ENCODE peak calls at places on chromosomes 1 and 21, in five cellular contexts. One of them, this sample, is unnamed.

GRCh38 chr1:84145051-84145450 is 980 bp downstream of the PRKACB start:
- DNase-seq in breast epithelium: no peak
- DNase-seq in keratinocyte: no peak
- DNase-seq in endodermal cell: no peak
- DNase-seq in substantia nigra: no peak
- DNase-seq in this sample: no peak

GRCh38 chr1:66526036-66526435 is 7.9 kb upstream of the SGIP1 start:
- DNase-seq in endodermal cell: no peak
- DNase-seq in substantia nigra: no peak
- DNase-seq in keratinocyte: no peak
- DNase-seq in breast epithelium: no peak
- DNase-seq in this sample: no peak

GRCh38 chr1:176193023-176193422 is 14.1 kb downstream of the COP1 start:
- DNase-seq in substantia nigra: no peak
- DNase-seq in keratinocyte: no peak
- DNase-seq in endodermal cell: no peak
- DNase-seq in breast epithelium: no peak
- DNase-seq in this sample: no peak

GRCh38 chr1:25912076-25912831 is 6.0 kb upstream of the STMN1 start:
- DNase-seq in breast epithelium: no peak
- DNase-seq in endodermal cell: no peak
- DNase-seq in substantia nigra: no peak
- DNase-seq in keratinocyte: no peak
- DNase-seq in this sample: no peak

GRCh38 chr1:204409111-204409510 is 2.5 kb downstream of the PPP1R15B start:
- DNase-seq in endodermal cell: no peak
- DNase-seq in breast epithelium: no peak
- DNase-seq in substantia nigra: no peak
- DNase-seq in keratinocyte: no peak
- DNase-seq in this sample: no peak

GRCh38 chr1:218634212-218634611 is 289.1 kb downstream of the TGFB2 start:
- DNase-seq in substantia nigra: no peak
- DNase-seq in endodermal cell: peak; percentile 41
- DNase-seq in keratinocyte: no peak
- DNase-seq in breast epithelium: no peak
- DNase-seq in this sample: no peak

GRCh38 chr1:1358433-1359201 is at the start of gene MXRA8:
- DNase-seq in endodermal cell: peak; percentile 79
- DNase-seq in keratinocyte: no peak
- DNase-seq in breast epithelium: no peak
- DNase-seq in substantia nigra: no peak
- DNase-seq in this sample: no peak

GRCh38 chr1:222523852-222524251 is 24.1 kb downstream of the HHIPL2 start:
- DNase-seq in substantia nigra: no peak
- DNase-seq in endodermal cell: no peak
- DNase-seq in keratinocyte: no peak
- DNase-seq in breast epithelium: no peak
- DNase-seq in this sample: no peak

GRCh38 chr1:40861227-40862003 is 748 bp downstream of the CITED4 start:
- DNase-seq in endodermal cell: peak; percentile 81
- DNase-seq in substantia nigra: no peak
- DNase-seq in keratinocyte: no peak
- DNase-seq in breast epithelium: no peak
- DNase-seq in this sample: no peak

GRCh38 chr1:243991650-243992049 is 59.4 kb upstream of the ZBTB18 start:
- DNase-seq in breast epithelium: no peak
- DNase-seq in substantia nigra: no peak
- DNase-seq in keratinocyte: no peak
- DNase-seq in endodermal cell: no peak
- DNase-seq in this sample: no peak

GRCh38 chr1:52186449-52186848 is 44.6 kb downstream of the ZFYVE9 start:
- DNase-seq in endodermal cell: no peak
- DNase-seq in keratinocyte: no peak
- DNase-seq in breast epithelium: no peak
- DNase-seq in substantia nigra: no peak
- DNase-seq in this sample: no peak

GRCh38 chr1:19893687-19894086 is 11.5 kb downstream of the OTUD3 start:
- DNase-seq in keratinocyte: no peak
- DNase-seq in endodermal cell: no peak
- DNase-seq in substantia nigra: no peak
- DNase-seq in breast epithelium: no peak
- DNase-seq in this sample: no peak

GRCh38 chr1:227316456-227316855 is 1.8 kb downstream of the CDC42BPA start:
- DNase-seq in endodermal cell: no peak
- DNase-seq in substantia nigra: no peak
- DNase-seq in breast epithelium: no peak
- DNase-seq in keratinocyte: no peak
- DNase-seq in this sample: no peak

GRCh38 chr1:10056599-10056987 is 23.8 kb downstream of the UBE4B start:
- DNase-seq in substantia nigra: no peak
- DNase-seq in keratinocyte: no peak
- DNase-seq in breast epithelium: no peak
- DNase-seq in endodermal cell: no peak
- DNase-seq in this sample: no peak

GRCh38 chr1:184593612-184594011 is 161.0 kb downstream of the EDEM3 start:
- DNase-seq in substantia nigra: no peak
- DNase-seq in keratinocyte: no peak
- DNase-seq in breast epithelium: no peak
- DNase-seq in endodermal cell: no peak
- DNase-seq in this sample: no peak

GRCh38 chr1:204506969-204507316 is 9.3 kb upstream of the MDM4 start:
- DNase-seq in breast epithelium: peak; percentile 74
- DNase-seq in keratinocyte: peak; percentile 83
- DNase-seq in substantia nigra: peak; percentile 62
- DNase-seq in endodermal cell: peak; percentile 93
- DNase-seq in this sample: peak; percentile 49

GRCh38 chr21:43982489-43983078 is 29.5 kb upstream of the TRAPPC10 start:
- DNase-seq in keratinocyte: no peak
- DNase-seq in breast epithelium: no peak
- DNase-seq in substantia nigra: no peak
- DNase-seq in endodermal cell: no peak
- DNase-seq in this sample: no peak

GRCh38 chr1:223711173-223711572 is 1.2 kb upstream of the CAPN2 start:
- DNase-seq in endodermal cell: no peak
- DNase-seq in breast epithelium: no peak
- DNase-seq in substantia nigra: no peak
- DNase-seq in keratinocyte: no peak
- DNase-seq in this sample: no peak

GRCh38 chr1:210231846-210232523 is 611 bp upstream of the SERTAD4 start:
- DNase-seq in endodermal cell: no peak
- DNase-seq in substantia nigra: no peak
- DNase-seq in breast epithelium: no peak
- DNase-seq in keratinocyte: no peak
- DNase-seq in this sample: peak; percentile 26

GRCh38 chr1:183023601-183024351 is 556 bp downstream of the LAMC1 start:
- DNase-seq in endodermal cell: peak; percentile 95
- DNase-seq in substantia nigra: peak; percentile 11
- DNase-seq in keratinocyte: no peak
- DNase-seq in breast epithelium: peak; percentile 75
- DNase-seq in this sample: no peak

GRCh38 chr1:183024352-183025337 is 1.4 kb downstream of the LAMC1 start:
- DNase-seq in substantia nigra: no peak
- DNase-seq in endodermal cell: no peak
- DNase-seq in breast epithelium: no peak
- DNase-seq in keratinocyte: no peak
- DNase-seq in this sample: no peak

GRCh38 chr1:183021405-183022201 is 1.6 kb upstream of the LAMC1 start:
- DNase-seq in keratinocyte: no peak
- DNase-seq in substantia nigra: no peak
- DNase-seq in endodermal cell: no peak
- DNase-seq in breast epithelium: no peak
- DNase-seq in this sample: no peak

GRCh38 chr1:183022202-183023145 is 746 bp upstream of the LAMC1 start:
- DNase-seq in breast epithelium: peak; percentile 82
- DNase-seq in keratinocyte: peak; percentile 65
- DNase-seq in endodermal cell: peak; percentile 92
- DNase-seq in substantia nigra: peak; percentile 41
- DNase-seq in this sample: peak; percentile 82

DNA sequence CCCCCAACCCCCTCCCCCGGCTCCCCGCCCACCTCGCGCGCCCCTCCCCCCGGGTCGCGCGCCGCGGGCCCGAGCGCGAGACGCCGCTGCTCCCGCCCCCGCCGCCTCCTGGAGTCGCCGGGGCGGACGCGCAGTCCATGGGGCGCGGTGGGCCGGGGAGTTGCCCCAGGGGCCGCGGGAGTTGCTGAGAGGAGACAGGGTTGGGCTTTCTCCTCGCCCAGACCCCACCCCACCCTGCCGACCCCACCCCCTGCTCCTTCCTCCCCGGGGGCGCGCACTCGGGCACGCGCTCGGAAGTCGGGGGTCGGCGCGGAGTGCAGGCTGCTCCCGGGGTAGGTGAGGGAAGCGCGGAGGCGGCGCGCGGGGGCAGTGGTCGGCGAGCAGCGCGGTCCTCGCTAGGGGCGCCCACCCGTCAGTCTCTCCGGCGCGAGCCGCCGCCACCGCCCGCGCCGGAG is at the start of gene LAMC1:
- DNase-seq in keratinocyte: no peak
- DNase-seq in endodermal cell: peak; percentile 96
- DNase-seq in substantia nigra: peak; percentile 9
- DNase-seq in breast epithelium: peak; percentile 63
- DNase-seq in this sample: no peak
- H3K27ac ChIP-seq in keratinocyte: peak within 1 kb of the TSS; percentile 100
- H3K27ac ChIP-seq in endodermal cell: peak within 1 kb of the TSS; percentile 80
- H3K27ac ChIP-seq in substantia nigra: peak within 1 kb of the TSS; percentile 75
- H3K27ac ChIP-seq in breast epithelium: peak within 1 kb of the TSS; percentile 99
- H3K27ac ChIP-seq in this sample: peak within 1 kb of the TSS; percentile 99

GRCh38 chr1:205517763-205518162 is 13.3 kb downstream of the CDK18 start:
- DNase-seq in keratinocyte: no peak
- DNase-seq in breast epithelium: no peak
- DNase-seq in endodermal cell: no peak
- DNase-seq in substantia nigra: no peak
- DNase-seq in this sample: no peak

GRCh38 chr1:205518616-205519540 is 14.4 kb downstream of the CDK18 start:
- DNase-seq in breast epithelium: no peak
- DNase-seq in keratinocyte: no peak
- DNase-seq in endodermal cell: no peak
- DNase-seq in substantia nigra: peak; percentile 90
- DNase-seq in this sample: no peak

GRCh38 chr1:205520709-205521108 is 16.2 kb downstream of the CDK18 start:
- DNase-seq in endodermal cell: no peak
- DNase-seq in breast epithelium: no peak
- DNase-seq in substantia nigra: no peak
- DNase-seq in keratinocyte: no peak
- DNase-seq in this sample: no peak

GRCh38 chr1:205521646-205522150 is 17.2 kb downstream of the CDK18 start:
- DNase-seq in endodermal cell: no peak
- DNase-seq in keratinocyte: no peak
- DNase-seq in breast epithelium: no peak
- DNase-seq in substantia nigra: no peak
- DNase-seq in this sample: no peak

GRCh38 chr1:205519541-205520131 is 15.2 kb downstream of the CDK18 start:
- DNase-seq in endodermal cell: peak; percentile 81
- DNase-seq in keratinocyte: no peak
- DNase-seq in substantia nigra: peak; percentile 75
- DNase-seq in breast epithelium: no peak
- DNase-seq in this sample: no peak
- H3K27ac ChIP-seq in endodermal cell: peak overlapping the region; percentile 29
- H3K27ac ChIP-seq in keratinocyte: no peak overlapping the region
- H3K27ac ChIP-seq in substantia nigra: peak overlapping the region; percentile 96
- H3K27ac ChIP-seq in breast epithelium: no peak overlapping the region
- H3K27ac ChIP-seq in this sample: no peak overlapping the region

GRCh38 chr1:119081267-119081666 is 59.2 kb downstream of the WARS2 start:
- DNase-seq in substantia nigra: no peak
- DNase-seq in keratinocyte: no peak
- DNase-seq in breast epithelium: no peak
- DNase-seq in endodermal cell: no peak
- DNase-seq in this sample: no peak

GRCh38 chr1:119080586-119080985 is 59.9 kb downstream of the WARS2 start:
- DNase-seq in endodermal cell: peak; percentile 84
- DNase-seq in keratinocyte: no peak
- DNase-seq in breast epithelium: no peak
- DNase-seq in substantia nigra: no peak
- DNase-seq in this sample: peak; percentile 8

GRCh38 chr1:119079881-119080280 is 60.6 kb downstream of the WARS2 start:
- DNase-seq in keratinocyte: no peak
- DNase-seq in endodermal cell: no peak
- DNase-seq in substantia nigra: no peak
- DNase-seq in breast epithelium: no peak
- DNase-seq in this sample: no peak

GRCh38 chr1:119083479-119083878 is 57.0 kb downstream of the WARS2 start:
- DNase-seq in substantia nigra: no peak
- DNase-seq in endodermal cell: no peak
- DNase-seq in keratinocyte: no peak
- DNase-seq in breast epithelium: no peak
- DNase-seq in this sample: no peak

GRCh38 chr1:119081705-119082104 is 58.7 kb downstream of the WARS2 start:
- DNase-seq in substantia nigra: no peak
- DNase-seq in breast epithelium: no peak
- DNase-seq in endodermal cell: no peak
- DNase-seq in keratinocyte: no peak
- DNase-seq in this sample: no peak
- H3K27ac ChIP-seq in substantia nigra: no peak overlapping the region
- H3K27ac ChIP-seq in breast epithelium: no peak overlapping the region
- H3K27ac ChIP-seq in endodermal cell: no peak overlapping the region
- H3K27ac ChIP-seq in keratinocyte: no peak overlapping the region
- H3K27ac ChIP-seq in this sample: no peak overlapping the region

DNA sequence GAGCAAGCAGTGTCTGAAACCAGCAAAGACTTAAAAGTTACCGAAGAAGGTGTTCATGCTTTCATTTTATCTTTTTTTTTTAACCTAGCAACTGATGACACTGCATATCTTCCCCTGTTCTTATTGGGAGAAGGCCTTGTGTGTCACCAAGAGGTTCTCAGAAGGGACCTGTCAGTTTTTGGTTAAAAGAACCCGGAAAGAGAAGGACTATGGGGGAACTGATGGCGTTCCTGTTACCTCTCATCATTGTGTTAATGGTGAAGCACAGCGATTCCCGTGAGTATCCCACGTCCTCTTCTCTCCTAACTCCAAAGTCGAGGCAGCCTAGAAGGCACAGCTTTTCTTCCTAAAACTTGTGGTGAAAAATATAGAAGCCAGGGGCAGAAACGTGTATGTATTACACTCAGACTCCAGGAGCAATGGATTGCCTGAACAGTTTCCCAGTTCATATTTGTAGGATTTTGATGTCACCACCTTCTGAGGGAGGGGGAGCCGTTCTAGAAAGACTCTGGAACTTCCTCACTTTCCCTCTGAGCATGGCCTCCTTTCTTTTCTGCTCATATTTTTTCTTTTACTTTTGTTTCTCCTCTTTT is at the start of gene MR1:
- DNase-seq in breast epithelium: no peak
- DNase-seq in endodermal cell: no peak
- DNase-seq in substantia nigra: no peak
- DNase-seq in keratinocyte: no peak
- DNase-seq in this sample: no peak
- H3K27ac ChIP-seq in breast epithelium: peak within 1 kb of the TSS; percentile 97
- H3K27ac ChIP-seq in endodermal cell: peak within 1 kb of the TSS; percentile 16
- H3K27ac ChIP-seq in substantia nigra: peak within 1 kb of the TSS; percentile 72
- H3K27ac ChIP-seq in keratinocyte: peak within 1 kb of the TSS; percentile 85
- H3K27ac ChIP-seq in this sample: peak within 1 kb of the TSS; percentile 93

This sample was measured in epithelial cell of prostate.